ENCODE peak calls at places on chromosomes 2 and 18, in nine cellular contexts. N, X, I, D, O, V, C, Y and J are unnamed samples.

GRCh38 chr2:177264209-177264538 is 353 bp downstream of the NFE2L2 start:
- DNase-seq in O (peak), D (no peak), X (no peak), C (peak), N (no peak), Y (no peak), I (no peak), V (no peak), J (peak)

GRCh38 chr18:70126832-70127231 is 78.7 kb downstream of the RTTN start:
- DNase-seq in I (no peak), X (no peak), N (no peak), D (no peak), O (no peak), Y (no peak), V (no peak), C (no peak), J (no peak)

GRCh38 chr2:138267161-138267901 is 234.2 kb upstream of the SPOPL start:
- DNase-seq in D (no peak), V (peak), O (peak), N (peak), Y (peak), C (no peak), I (no peak), X (no peak), J (peak)

GRCh38 chr18:3594760-3595241 is 144.8 kb downstream of the TGIF1 start:
- DNase-seq in V (peak), I (no peak), N (no peak), Y (peak), D (no peak), C (no peak), O (no peak), X (peak), J (peak)

GRCh38 chr2:150978053-150978452 is 283.6 kb downstream of the RBM43 start:
- DNase-seq in C (no peak), D (no peak), N (no peak), I (no peak), V (no peak), X (no peak), Y (no peak), O (no peak), J (no peak)

GRCh38 chr2:107588181-107588580 is 238.5 kb upstream of the RGPD4 start:
- DNase-seq in V (no peak), X (no peak), C (no peak), O (no peak), I (no peak), N (no peak), Y (no peak), D (no peak), J (no peak)

GRCh38 chr2:12106440-12107080 is 360.1 kb downstream of the LPIN1 start:
- DNase-seq in I (peak), O (peak), V (peak), N (peak), D (no peak), Y (peak), X (peak), C (no peak), J (peak)

GRCh38 chr2:47771211-47771610 is 11.7 kb upstream of the MSH6 start:
- DNase-seq in N (no peak), D (no peak), X (no peak), C (no peak), Y (peak), O (peak), I (no peak), V (peak), J (peak)

GRCh38 chr2:85778646-85779364 is 25.0 kb downstream of the ATOH8 start:
- DNase-seq in O (no peak), D (no peak), I (no peak), Y (no peak), V (no peak), X (no peak), N (no peak), C (no peak), J (no peak)

GRCh38 chr2:38634684-38635083 is 31.2 kb upstream of the GALM start:
- DNase-seq in N (peak), Y (no peak), D (no peak), C (no peak), O (no peak), X (no peak), I (no peak), V (no peak), J (no peak)

GRCh38 chr2:20139828-20140227 is 85.1 kb downstream of the SDC1 start:
- DNase-seq in X (no peak), I (no peak), C (no peak), N (no peak), D (no peak), Y (no peak), O (no peak), V (no peak), J (no peak)

GRCh38 chr18:64720781-64721464 is 572.0 kb upstream of the LINC00305 start:
- DNase-seq in D (peak), N (no peak), I (no peak), C (peak), O (no peak), Y (no peak), X (peak), V (no peak), J (no peak)

GRCh38 chr2:134408791-134409190 is 154.9 kb downstream of the MGAT5 start:
- DNase-seq in Y (no peak), X (no peak), D (no peak), O (peak), N (no peak), I (no peak), V (no peak), C (no peak), J (no peak)

GRCh38 chr2:28958689-28959088 is 22.4 kb upstream of the TOGARAM2 start:
- DNase-seq in N (peak), O (peak), D (peak), V (peak), I (peak), C (no peak), Y (peak), X (peak), J (peak)

GRCh38 chr2:231925303-231926179 is 655 bp downstream of the NPPC start:
- DNase-seq in O (peak), D (peak), Y (peak), X (peak), V (peak), N (peak), C (peak), I (peak), J (peak)

GRCh38 chr2:21162615-21162878 is 38.8 kb downstream of the TDRD15 start:
- DNase-seq in C (no peak), N (no peak), Y (no peak), O (no peak), X (no peak), V (no peak), D (no peak), I (no peak), J (no peak)

GRCh38 chr2:101232770-101233169 is 19.9 kb upstream of the CNOT11 start:
- DNase-seq in Y (peak), X (no peak), N (no peak), D (no peak), I (no peak), C (no peak), V (no peak), O (no peak), J (no peak)

GRCh38 chr18:50099725-50100414 is 95.1 kb downstream of the MYO5B start:
- DNase-seq in C (no peak), N (peak), Y (peak), X (no peak), I (no peak), D (peak), O (peak), V (no peak), J (peak)

GRCh38 chr2:16105664-16106281 is 165.4 kb downstream of the MYCN start:
- DNase-seq in V (no peak), D (no peak), X (no peak), I (no peak), C (no peak), Y (no peak), O (no peak), N (no peak), J (no peak)

GRCh38 chr2:55802067-55802466 is 108.4 kb upstream of the PNPT1 start:
- DNase-seq in O (no peak), I (no peak), V (no peak), X (no peak), C (no peak), D (no peak), Y (no peak), N (no peak), J (no peak)

GRCh38 chr2:117607202-117607601 is 207.3 kb upstream of the DDX18 start:
- DNase-seq in X (no peak), N (no peak), D (no peak), I (no peak), O (no peak), Y (no peak), C (no peak), V (no peak), J (no peak)

GRCh38 chr2:190477563-190478454 is 56.7 kb downstream of the NEMP2 start:
- DNase-seq in X (no peak), I (no peak), V (peak), N (no peak), O (no peak), C (no peak), D (no peak), Y (no peak), J (peak)

GRCh38 chr2:110125292-110125691 is 9.7 kb upstream of the MALL start:
- DNase-seq in Y (peak), V (peak), C (no peak), X (no peak), D (no peak), O (peak), N (no peak), I (no peak), J (peak)

GRCh38 chr2:144414324-144414845 is 105.5 kb downstream of the ZEB2 start:
- DNase-seq in N (peak), Y (peak), O (peak), X (no peak), C (peak), I (no peak), D (no peak), V (peak), J (peak)

GRCh38 chr2:99261242-99261641 is 5.8 kb upstream of the LYG2 start:
- DNase-seq in D (no peak), V (no peak), O (peak), X (no peak), C (no peak), N (no peak), Y (peak), I (no peak), J (no peak)
- TF ChIP-seq CTCF in D (no peak), V (no peak), O (no peak), X (no peak), C (no peak), N (no peak), Y (no peak), I (no peak), J (no peak)

GRCh38 chr2:26174691-26175181 is 1.8 kb downstream of the GAREM2 start:
- DNase-seq in D (no peak), X (no peak), N (no peak), O (no peak), V (no peak), I (no peak), C (no peak), Y (no peak), J (no peak)
- H3K4me3 ChIP-seq in D (no peak), X (no peak), N (no peak), O (no peak), V (no peak), I (no peak), C (no peak), Y (no peak), J (no peak)

GRCh38 chr2:237298323-237299118 is 115.4 kb downstream of the COL6A3 start:
- DNase-seq in N (no peak), X (no peak), D (no peak), C (peak), I (no peak), Y (peak), V (peak), O (peak), J (peak)

GRCh38 chr2:237299897-237300296 is 114.1 kb downstream of the COL6A3 start:
- DNase-seq in D (no peak), V (peak), N (no peak), O (peak), Y (peak), C (no peak), I (no peak), X (no peak), J (peak)

GRCh38 chr2:237296756-237297155 is 117.2 kb downstream of the COL6A3 start:
- DNase-seq in D (no peak), V (peak), X (no peak), N (no peak), C (no peak), Y (no peak), I (no peak), O (peak), J (peak)

GRCh38 chr2:237295889-237296480 is 118.0 kb downstream of the COL6A3 start:
- DNase-seq in C (no peak), X (no peak), N (no peak), D (no peak), O (peak), V (no peak), I (no peak), Y (no peak), J (no peak)

GRCh38 chr2:237297421-237298155 is 116.4 kb downstream of the COL6A3 start:
- DNase-seq in O (peak), X (no peak), N (no peak), Y (no peak), C (no peak), I (no peak), V (no peak), D (no peak), J (no peak)
- TF ChIP-seq CTCF in O (no peak), X (no peak), N (no peak), Y (no peak), C (no peak), I (no peak), V (no peak), D (no peak), J (no peak)

GRCh38 chr2:158953926-158954763 is 14.3 kb upstream of the TANC1 start:
- DNase-seq in V (peak), I (peak), C (peak), D (peak), N (peak), O (peak), Y (peak), X (peak), J (peak)
- H3K4me3 ChIP-seq in V (no peak), I (no peak), C (no peak), D (no peak), N (no peak), O (no peak), Y (no peak), X (no peak), J (no peak)

DNA sequence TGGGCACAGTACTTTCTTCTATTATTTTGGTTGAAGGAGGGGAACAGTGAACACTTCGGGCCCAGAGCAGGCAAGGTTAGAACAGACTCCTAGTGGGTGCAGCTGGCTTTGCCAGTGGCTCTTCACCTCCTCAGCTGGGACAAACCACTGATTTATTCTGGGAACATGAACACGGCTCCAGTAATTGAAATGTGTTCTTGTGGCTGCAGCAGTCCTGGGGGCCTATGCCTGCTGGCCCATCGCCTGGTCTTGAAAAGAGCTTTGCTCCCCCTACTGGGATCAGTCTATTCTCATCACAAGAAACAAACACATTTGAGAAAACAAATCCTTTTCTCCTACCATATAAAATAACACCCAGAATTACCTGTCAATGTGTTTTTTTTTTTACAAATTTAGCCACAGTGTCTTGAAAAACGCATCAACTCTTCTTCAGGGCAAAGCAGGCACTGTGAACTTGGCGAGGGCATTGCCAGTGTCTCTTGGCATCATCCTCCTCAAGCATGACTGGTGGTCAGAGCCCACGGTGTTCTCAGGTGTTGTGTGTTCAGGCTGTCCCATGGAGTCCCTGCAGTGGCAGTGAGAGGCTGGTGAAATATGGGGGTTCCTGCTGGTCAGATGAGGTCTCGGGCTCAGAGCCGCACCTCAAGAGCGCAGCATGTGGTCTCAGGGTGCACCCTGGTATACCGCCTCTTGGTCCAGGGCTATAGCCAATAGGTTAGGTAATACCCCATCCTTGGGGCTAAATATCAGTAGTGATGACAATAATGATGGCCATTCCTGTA is 51.3 kb downstream of the RNF144A start:
- DNase-seq in O (peak), C (no peak), D (no peak), Y (no peak), I (no peak), N (no peak), V (peak), X (no peak), J (no peak)
- TF ChIP-seq CTCF in O (peak), C (no peak), D (no peak), Y (no peak), I (no peak), N (peak), V (no peak), X (no peak), J (no peak)

GRCh38 chr2:44778221-44778654 is 163.3 kb upstream of the SIX3 start:
- DNase-seq in O (no peak), C (no peak), Y (no peak), N (peak), V (peak), I (no peak), D (no peak), X (no peak), J (no peak)
- H3K4me3 ChIP-seq in O (no peak), C (no peak), Y (no peak), N (peak), V (no peak), I (no peak), D (no peak), X (no peak), J (no peak)